ENCODE peak calls at places on chromosome 22, in eight cellular contexts. W, B, S, R, T, C, L and A are unnamed samples.

GRCh38 chr22:50112151-50113118 is 22.6 kb downstream of the MOV10L1 start:
- DNase-seq in W (no peak), B (no peak), S (no peak), R (no peak), T (no peak), C (no peak), L (peak), A (no peak)

GRCh38 chr22:22156716-22157499 is 87.7 kb upstream of the VPREB1 start:
- DNase-seq in W (peak), B (peak), S (no peak), R (no peak), T (peak), C (peak), L (peak), A (peak)

GRCh38 chr22:47337161-47337621 is 574.7 kb downstream of the TBC1D22A start:
- DNase-seq in W (peak), B (peak), S (no peak), R (peak), T (no peak), C (peak), L (peak), A (no peak)

GRCh38 chr22:27880778-27881394 is 38.2 kb downstream of the PITPNB start:
- DNase-seq in W (no peak), B (peak), S (no peak), R (peak), T (peak), C (peak), L (no peak), A (no peak)

GRCh38 chr22:43094085-43094484 is 4.9 kb upstream of the TTLL1 start:
- DNase-seq in W (peak), B (no peak), S (no peak), R (no peak), T (no peak), C (no peak), L (no peak), A (no peak)

GRCh38 chr22:46568102-46568809 is 30.8 kb upstream of the CELSR1 start:
- DNase-seq in W (no peak), B (no peak), S (no peak), R (no peak), T (no peak), C (no peak), L (no peak), A (no peak)

GRCh38 chr22:30647536-30647935 is 12.0 kb downstream of the SLC35E4 start:
- DNase-seq in W (no peak), B (no peak), S (no peak), R (no peak), T (no peak), C (no peak), L (no peak), A (no peak)

GRCh38 chr22:22714600-22715361 is 70.4 kb downstream of the GGTLC2 start:
- DNase-seq in W (peak), B (no peak), S (no peak), R (no peak), T (peak), C (no peak), L (no peak), A (no peak)

GRCh38 chr22:48438791-48439559 is 1388.7 kb downstream of the BRD1 start:
- DNase-seq in W (no peak), B (no peak), S (no peak), R (no peak), T (no peak), C (peak), L (no peak), A (no peak)

GRCh38 chr22:17159504-17159951 is 451 bp upstream of the HDHD5 start:
- DNase-seq in W (peak), B (peak), S (no peak), R (peak), T (peak), C (no peak), L (no peak), A (no peak)

GRCh38 chr22:46866591-46866990 is 104.1 kb downstream of the TBC1D22A start:
- DNase-seq in W (no peak), B (no peak), S (no peak), R (no peak), T (no peak), C (no peak), L (peak), A (no peak)

GRCh38 chr22:37279469-37279868 is 2.8 kb upstream of the CYTH4 start:
- DNase-seq in W (no peak), B (no peak), S (no peak), R (no peak), T (no peak), C (no peak), L (no peak), A (no peak)

GRCh38 chr22:46668116-46668515 is 47.9 kb downstream of the GRAMD4 start:
- DNase-seq in W (no peak), B (no peak), S (no peak), R (no peak), T (no peak), C (no peak), L (no peak), A (no peak)

GRCh38 chr22:19597399-19597735 is 73.2 kb upstream of the CLDN5 start:
- DNase-seq in W (no peak), B (no peak), S (no peak), R (no peak), T (no peak), C (no peak), L (no peak), A (no peak)

GRCh38 chr22:49035818-49036457 is 791.7 kb downstream of the BRD1 start:
- DNase-seq in W (no peak), B (no peak), S (no peak), R (no peak), T (no peak), C (no peak), L (no peak), A (no peak)

GRCh38 chr22:48895831-48896765 is 931.6 kb downstream of the BRD1 start:
- DNase-seq in W (no peak), B (no peak), S (no peak), R (no peak), T (no peak), C (no peak), L (no peak), A (no peak)

GRCh38 chr22:19232620-19233019 is 54.1 kb upstream of the SLC25A1 start:
- DNase-seq in W (no peak), B (no peak), S (no peak), R (no peak), T (no peak), C (no peak), L (no peak), A (no peak)

GRCh38 chr22:45823331-45823730 is 151.7 kb downstream of the ATXN10 start:
- DNase-seq in W (no peak), B (no peak), S (no peak), R (no peak), T (no peak), C (no peak), L (no peak), A (no peak)

GRCh38 chr22:38773363-38773946 is 17.7 kb upstream of the SUN2 start:
- DNase-seq in W (no peak), B (no peak), S (no peak), R (no peak), T (no peak), C (no peak), L (no peak), A (no peak)
- TF ChIP-seq POLR2A in W (no peak), B (no peak), S (no peak), R (no peak), T (no peak), C (no peak), L (no peak), A (no peak)

DNA sequence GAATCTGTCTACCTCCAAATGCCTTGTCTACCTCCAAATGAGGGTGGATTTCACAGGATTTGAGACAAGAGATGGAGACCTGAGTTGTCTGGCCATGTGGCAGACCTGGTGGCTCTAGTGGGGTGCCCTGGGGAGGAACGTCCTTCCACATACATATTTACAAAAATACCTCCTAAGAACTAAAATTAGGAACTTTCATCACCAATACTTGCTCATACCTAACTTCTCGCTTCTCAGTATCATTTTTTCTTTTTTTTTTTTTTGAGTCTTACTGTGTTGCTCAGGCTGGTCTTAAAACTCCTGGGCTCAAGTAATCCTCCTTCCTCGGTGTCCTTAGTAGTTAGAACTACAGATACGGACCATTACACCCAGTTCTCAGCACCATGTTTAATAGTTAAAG is 117.9 kb downstream of the MED15 start:
- DNase-seq in W (no peak), B (no peak), S (no peak), R (no peak), T (no peak), C (no peak), L (no peak), A (no peak)
- TF ChIP-seq POLR2A in W (no peak), B (no peak), S (no peak), R (no peak), T (no peak), C (no peak), L (no peak), A (no peak)

DNA sequence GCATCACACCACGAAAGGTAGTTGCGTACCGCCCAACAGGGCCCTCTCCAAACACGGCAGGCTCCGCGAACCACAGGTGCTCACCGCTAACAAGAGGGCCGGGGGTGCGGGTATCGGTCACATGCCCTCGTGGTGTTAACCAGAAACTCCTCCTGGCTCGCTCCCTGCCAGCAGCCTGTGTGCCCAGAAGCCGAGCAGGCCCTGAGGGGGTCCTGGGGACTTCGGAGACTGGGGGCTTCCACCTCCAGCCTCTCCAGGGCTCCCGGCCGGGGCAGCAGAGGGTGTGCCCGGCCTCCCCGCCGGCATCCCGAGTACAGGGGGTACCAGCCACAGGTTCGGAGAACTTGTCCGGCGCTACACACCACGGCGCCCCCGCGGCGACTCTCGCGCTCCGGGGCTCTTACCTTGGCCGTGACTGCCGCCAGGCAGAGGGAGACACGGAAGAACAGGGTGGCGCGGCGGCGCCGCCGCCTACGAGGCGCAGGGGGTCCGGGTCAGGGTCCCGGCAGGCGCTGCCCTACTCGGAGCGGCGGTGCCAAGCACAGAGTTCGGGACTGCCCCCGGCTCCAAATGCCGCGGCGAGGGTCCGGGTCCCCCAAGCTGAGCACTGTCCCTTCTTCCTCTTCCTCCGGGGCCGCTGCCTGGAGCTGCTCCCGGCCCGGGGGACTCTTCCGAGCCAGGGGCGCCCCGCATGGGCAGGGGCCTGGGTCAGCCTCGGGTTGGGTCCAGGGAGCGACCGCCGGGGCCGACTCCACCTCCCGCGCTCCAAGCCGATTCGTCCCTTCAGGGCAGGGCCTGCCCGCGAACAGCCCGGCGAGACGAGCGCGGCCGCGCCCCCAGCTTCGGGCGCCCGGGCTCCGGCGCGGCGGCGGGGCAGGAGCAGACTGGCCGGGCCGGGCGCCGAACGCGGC is at the start of gene LARGE1:
- DNase-seq in W (peak), B (peak), S (peak), R (peak), T (no peak), C (no peak), L (no peak), A (peak)
- TF ChIP-seq POLR2A in W (no peak), B (no peak), S (no peak), R (no peak), T (no peak), C (no peak), L (no peak), A (peak)

GRCh38 chr22:26485991-26486390 is 2.3 kb downstream of the SRRD start:
- DNase-seq in W (no peak), B (no peak), S (no peak), R (no peak), T (no peak), C (no peak), L (no peak), A (no peak)

GRCh38 chr22:26484360-26484706 is 656 bp downstream of the SRRD start:
- DNase-seq in W (no peak), B (no peak), S (no peak), R (no peak), T (no peak), C (peak), L (no peak), A (no peak)

GRCh38 chr22:26485013-26485412 is 1.3 kb downstream of the SRRD start:
- DNase-seq in W (no peak), B (no peak), S (no peak), R (no peak), T (no peak), C (no peak), L (no peak), A (no peak)

GRCh38 chr22:26487996-26488395 is 4.3 kb downstream of the SRRD start:
- DNase-seq in W (no peak), B (no peak), S (no peak), R (no peak), T (no peak), C (no peak), L (no peak), A (no peak)

GRCh38 chr22:26486394-26486793 is 2.7 kb downstream of the SRRD start:
- DNase-seq in W (no peak), B (no peak), S (no peak), R (no peak), T (no peak), C (no peak), L (no peak), A (no peak)
- TF ChIP-seq POLR2A in W (no peak), B (no peak), S (no peak), R (no peak), T (no peak), C (no peak), L (no peak), A (no peak)

GRCh38 chr22:38705235-38706100 is at the start of gene GTPBP1:
- DNase-seq in W (peak), B (peak), S (peak), R (peak), T (peak), C (peak), L (peak), A (peak)
- TF ChIP-seq POLR2A in W (peak), B (peak), S (peak), R (peak), T (peak), C (peak), L (peak), A (peak)

GRCh38 chr22:32204856-32205722 is at the start of gene RFPL2:
- DNase-seq in W (peak), B (peak), S (no peak), R (no peak), T (no peak), C (peak), L (no peak), A (no peak)
- TF ChIP-seq POLR2A in W (no peak), B (peak), S (no peak), R (no peak), T (no peak), C (no peak), L (no peak), A (no peak)

DNA sequence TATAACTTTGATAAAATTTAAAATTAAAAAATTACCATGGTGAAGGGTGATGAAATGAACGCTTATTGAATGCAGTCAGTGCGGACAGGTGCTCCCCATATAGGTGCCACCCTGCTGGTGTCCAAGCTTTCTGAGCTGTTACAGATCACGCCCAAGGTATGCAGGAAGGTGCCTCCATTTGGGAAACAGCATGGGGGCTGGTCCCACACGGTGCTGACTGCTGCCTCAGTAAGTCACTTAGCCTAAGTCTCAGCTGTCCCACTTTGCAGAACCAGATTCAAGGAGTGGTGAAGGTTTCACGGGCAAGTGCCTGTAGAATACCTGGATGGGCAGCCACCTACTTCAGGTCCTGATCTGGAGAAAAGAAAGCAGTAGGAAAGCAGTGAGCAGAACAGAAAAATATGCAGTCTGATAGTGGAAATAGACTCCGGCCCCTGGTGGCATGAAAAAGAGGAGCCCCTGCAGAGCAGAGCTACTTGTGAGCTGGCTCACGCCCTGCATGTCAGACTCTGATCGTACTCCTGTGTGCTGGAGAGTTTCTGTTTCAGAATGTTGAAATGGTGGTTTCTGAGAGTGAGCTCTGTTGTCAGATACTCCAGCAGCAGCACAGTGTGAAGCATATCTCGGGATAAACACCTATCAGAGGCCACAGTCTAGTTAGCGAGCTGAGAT is 33.2 kb downstream of the ADORA2A start:
- DNase-seq in W (no peak), B (no peak), S (no peak), R (no peak), T (no peak), C (no peak), L (no peak), A (no peak)
- TF ChIP-seq POLR2A in W (no peak), B (no peak), S (no peak), R (no peak), T (no peak), C (no peak), L (no peak), A (no peak)

DNA sequence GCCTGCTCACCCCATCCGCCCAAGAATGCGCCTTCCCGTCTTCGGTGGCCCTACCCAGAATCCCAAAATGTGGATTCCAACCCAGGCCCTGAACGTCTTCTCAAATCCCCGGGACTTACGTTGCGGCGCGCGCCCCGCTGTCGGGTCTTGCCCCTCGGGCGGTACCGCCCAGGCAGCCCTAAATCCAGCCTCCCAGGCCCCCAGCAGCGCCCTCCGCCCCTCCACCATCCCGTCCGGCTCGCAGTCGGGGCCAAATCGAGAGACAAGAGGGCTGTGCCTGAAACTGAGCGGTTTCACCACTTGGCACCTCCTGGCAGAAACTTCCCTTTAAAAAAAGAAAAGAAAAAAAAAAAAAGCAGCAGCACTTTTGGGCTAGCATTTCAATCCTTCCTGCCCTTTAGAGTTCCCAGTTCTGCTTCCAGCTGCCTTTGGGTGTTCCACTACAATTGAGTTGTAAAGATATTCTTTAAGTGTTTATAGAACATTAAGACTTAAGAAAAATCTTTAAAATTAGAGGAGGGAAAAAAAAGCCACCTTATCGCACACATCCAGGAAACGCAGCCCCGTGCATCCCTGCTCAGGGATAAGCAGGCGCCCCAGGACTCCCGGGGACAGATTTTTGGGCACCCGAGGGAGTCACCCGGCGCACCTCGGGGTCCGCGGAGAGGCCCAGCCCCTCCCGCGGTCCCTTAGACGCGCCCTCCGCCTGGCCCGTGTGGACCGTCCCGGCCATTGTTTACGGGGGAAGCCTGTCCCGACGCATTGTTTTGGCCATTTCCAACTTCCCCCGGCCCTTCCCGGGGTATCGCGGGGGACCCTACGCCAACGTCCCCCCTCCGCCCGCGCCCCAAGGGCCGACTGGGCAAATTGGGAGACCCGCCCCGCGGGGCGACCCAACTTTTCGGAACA is 57.6 kb downstream of the KCNJ4 start:
- DNase-seq in W (peak), B (no peak), S (no peak), R (no peak), T (no peak), C (peak), L (no peak), A (no peak)
- TF ChIP-seq POLR2A in W (no peak), B (no peak), S (peak), R (no peak), T (no peak), C (no peak), L (no peak), A (no peak)

GRCh38 chr22:32650553-32651345 is 150.8 kb upstream of the TIMP3 start:
- DNase-seq in W (no peak), B (no peak), S (no peak), R (no peak), T (no peak), C (peak), L (no peak), A (no peak)

GRCh38 chr22:32653823-32654222 is 147.7 kb upstream of the TIMP3 start:
- DNase-seq in W (no peak), B (no peak), S (no peak), R (no peak), T (no peak), C (no peak), L (no peak), A (no peak)

GRCh38 chr22:32660292-32660691 is 141.2 kb upstream of the TIMP3 start:
- DNase-seq in W (peak), B (peak), S (peak), R (peak), T (peak), C (peak), L (peak), A (peak)

GRCh38 chr22:32652609-32653008 is 148.9 kb upstream of the TIMP3 start:
- DNase-seq in W (no peak), B (no peak), S (no peak), R (no peak), T (no peak), C (peak), L (no peak), A (no peak)

DNA sequence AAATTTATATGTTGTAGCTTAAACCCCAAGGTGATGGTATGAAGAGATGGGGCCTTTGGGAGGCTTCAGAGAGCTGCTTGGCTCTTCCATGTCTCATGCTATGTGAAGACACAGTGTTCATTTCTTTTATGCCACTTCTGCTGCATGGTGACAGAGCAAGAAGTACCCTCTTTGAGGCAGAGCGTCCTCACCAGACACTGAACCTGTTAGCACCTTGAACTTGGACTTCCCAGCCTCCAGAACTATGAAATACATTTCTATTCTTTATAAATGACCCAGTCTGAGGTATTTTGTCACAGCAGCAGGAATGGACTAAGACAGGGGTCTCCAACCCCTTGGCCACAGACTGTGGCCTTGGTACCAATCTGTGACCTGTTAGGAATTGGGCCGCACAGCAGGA is 146.4 kb upstream of the TIMP3 start:
- DNase-seq in W (no peak), B (no peak), S (no peak), R (no peak), T (no peak), C (no peak), L (no peak), A (no peak)
- TF ChIP-seq POLR2A in W (no peak), B (no peak), S (no peak), R (no peak), T (no peak), C (no peak), L (no peak), A (no peak)